ENCODE peak calls at places on chromosomes 1 and 21, in four cellular contexts. One of them, this sample, is unnamed.

GRCh38 chr1:100184536-100184935 is 6.5 kb upstream of the LRRC39 start:
- DNase-seq in fibroblast of mammary gland: no peak
- DNase-seq in uterus: no peak
- DNase-seq in IMR-90: no peak
- DNase-seq in this sample: no peak

GRCh38 chr1:108955881-108956280 is 7.4 kb downstream of the CLCC1 start:
- DNase-seq in fibroblast of mammary gland: no peak
- DNase-seq in uterus: no peak
- DNase-seq in IMR-90: no peak
- DNase-seq in this sample: no peak

GRCh38 chr1:11893907-11894251 is 32.3 kb downstream of the KIAA2013 start:
- DNase-seq in fibroblast of mammary gland: peak
- DNase-seq in uterus: no peak
- DNase-seq in IMR-90: peak
- DNase-seq in this sample: peak

GRCh38 chr1:181151378-181152326 is 63.2 kb downstream of the IER5 start:
- DNase-seq in fibroblast of mammary gland: peak
- DNase-seq in uterus: no peak
- DNase-seq in IMR-90: peak
- DNase-seq in this sample: peak

GRCh38 chr1:60622486-60622885 is 459.9 kb upstream of the NFIA start:
- DNase-seq in fibroblast of mammary gland: peak
- DNase-seq in uterus: no peak
- DNase-seq in IMR-90: no peak
- DNase-seq in this sample: peak

GRCh38 chr1:243917177-243917862 is 67.3 kb upstream of the AKT3 start:
- DNase-seq in fibroblast of mammary gland: peak
- DNase-seq in uterus: peak
- DNase-seq in IMR-90: peak
- DNase-seq in this sample: peak

GRCh38 chr1:208047476-208047934 is 136.6 kb upstream of the CD34 start:
- DNase-seq in fibroblast of mammary gland: peak
- DNase-seq in uterus: peak
- DNase-seq in IMR-90: peak
- DNase-seq in this sample: peak

GRCh38 chr1:100347009-100347966 is 5.0 kb upstream of the CDC14A start:
- DNase-seq in fibroblast of mammary gland: peak
- DNase-seq in uterus: no peak
- DNase-seq in IMR-90: peak
- DNase-seq in this sample: peak

GRCh38 chr1:110130989-110131388 is 18.7 kb downstream of the UBL4B start:
- DNase-seq in fibroblast of mammary gland: no peak
- DNase-seq in uterus: no peak
- DNase-seq in IMR-90: no peak
- DNase-seq in this sample: no peak

GRCh38 chr21:26941436-26941835 is 25.5 kb downstream of the ADAMTS5 start:
- DNase-seq in fibroblast of mammary gland: peak
- DNase-seq in uterus: no peak
- DNase-seq in IMR-90: peak
- DNase-seq in this sample: no peak

GRCh38 chr1:155598842-155599331 is 11.1 kb upstream of the MSTO1 start:
- DNase-seq in fibroblast of mammary gland: peak
- DNase-seq in uterus: no peak
- DNase-seq in IMR-90: peak
- DNase-seq in this sample: peak

GRCh38 chr1:162021124-162021523 is 2.5 kb downstream of the OLFML2B start:
- DNase-seq in fibroblast of mammary gland: no peak
- DNase-seq in uterus: no peak
- DNase-seq in IMR-90: no peak
- DNase-seq in this sample: no peak

GRCh38 chr1:61352845-61353435 is 270.6 kb downstream of the NFIA start:
- DNase-seq in fibroblast of mammary gland: no peak
- DNase-seq in uterus: no peak
- DNase-seq in IMR-90: no peak
- DNase-seq in this sample: no peak

GRCh38 chr1:96358057-96358456 is 363.5 kb upstream of the PTBP2 start:
- DNase-seq in fibroblast of mammary gland: no peak
- DNase-seq in uterus: no peak
- DNase-seq in IMR-90: no peak
- DNase-seq in this sample: no peak

GRCh38 chr1:239657291-239657690 is 270.9 kb downstream of the CHRM3 start:
- DNase-seq in fibroblast of mammary gland: no peak
- DNase-seq in uterus: no peak
- DNase-seq in IMR-90: no peak
- DNase-seq in this sample: no peak

GRCh38 chr1:219554109-219554508 is 58.8 kb downstream of the ZC3H11B start:
- DNase-seq in fibroblast of mammary gland: peak
- DNase-seq in uterus: no peak
- DNase-seq in IMR-90: no peak
- DNase-seq in this sample: no peak

GRCh38 chr1:16026723-16027484 is 5.1 kb downstream of the CLCNKA start:
- DNase-seq in fibroblast of mammary gland: no peak
- DNase-seq in uterus: peak
- DNase-seq in IMR-90: no peak
- DNase-seq in this sample: no peak

GRCh38 chr1:155801149-155801548 is 55.9 kb downstream of the GON4L start:
- DNase-seq in fibroblast of mammary gland: peak
- DNase-seq in uterus: no peak
- DNase-seq in IMR-90: peak
- DNase-seq in this sample: peak

GRCh38 chr1:242189591-242189990 is 190.7 kb upstream of the MAP1LC3C start:
- DNase-seq in fibroblast of mammary gland: no peak
- DNase-seq in uterus: no peak
- DNase-seq in IMR-90: no peak
- DNase-seq in this sample: no peak

GRCh38 chr1:171196351-171196750 is 11.3 kb downstream of the FMO2 start:
- DNase-seq in fibroblast of mammary gland: peak
- DNase-seq in uterus: no peak
- DNase-seq in IMR-90: no peak
- DNase-seq in this sample: no peak

GRCh38 chr1:9630331-9631081 is 21.0 kb upstream of the PIK3CD start:
- DNase-seq in fibroblast of mammary gland: no peak
- DNase-seq in uterus: no peak
- DNase-seq in IMR-90: no peak
- DNase-seq in this sample: no peak

GRCh38 chr21:42233067-42233981 is 14.4 kb downstream of the ABCG1 start:
- DNase-seq in fibroblast of mammary gland: peak
- DNase-seq in uterus: peak
- DNase-seq in IMR-90: peak
- DNase-seq in this sample: peak

GRCh38 chr1:172781513-172782140 is 122.7 kb downstream of the FASLG start:
- DNase-seq in fibroblast of mammary gland: peak
- DNase-seq in uterus: no peak
- DNase-seq in IMR-90: no peak
- DNase-seq in this sample: peak

GRCh38 chr1:101148987-101149386 is 87.8 kb upstream of the S1PR1 start:
- DNase-seq in fibroblast of mammary gland: peak
- DNase-seq in uterus: no peak
- DNase-seq in IMR-90: peak
- DNase-seq in this sample: peak

GRCh38 chr1:14946011-14946359 is 207.6 kb upstream of the TMEM51 start:
- DNase-seq in fibroblast of mammary gland: no peak
- DNase-seq in uterus: no peak
- DNase-seq in IMR-90: no peak
- DNase-seq in this sample: no peak
- TF ChIP-seq CTCF in fibroblast of mammary gland: no peak
- TF ChIP-seq CTCF in uterus: no peak
- TF ChIP-seq CTCF in IMR-90: no peak
- TF ChIP-seq CTCF in this sample: no peak

DNA sequence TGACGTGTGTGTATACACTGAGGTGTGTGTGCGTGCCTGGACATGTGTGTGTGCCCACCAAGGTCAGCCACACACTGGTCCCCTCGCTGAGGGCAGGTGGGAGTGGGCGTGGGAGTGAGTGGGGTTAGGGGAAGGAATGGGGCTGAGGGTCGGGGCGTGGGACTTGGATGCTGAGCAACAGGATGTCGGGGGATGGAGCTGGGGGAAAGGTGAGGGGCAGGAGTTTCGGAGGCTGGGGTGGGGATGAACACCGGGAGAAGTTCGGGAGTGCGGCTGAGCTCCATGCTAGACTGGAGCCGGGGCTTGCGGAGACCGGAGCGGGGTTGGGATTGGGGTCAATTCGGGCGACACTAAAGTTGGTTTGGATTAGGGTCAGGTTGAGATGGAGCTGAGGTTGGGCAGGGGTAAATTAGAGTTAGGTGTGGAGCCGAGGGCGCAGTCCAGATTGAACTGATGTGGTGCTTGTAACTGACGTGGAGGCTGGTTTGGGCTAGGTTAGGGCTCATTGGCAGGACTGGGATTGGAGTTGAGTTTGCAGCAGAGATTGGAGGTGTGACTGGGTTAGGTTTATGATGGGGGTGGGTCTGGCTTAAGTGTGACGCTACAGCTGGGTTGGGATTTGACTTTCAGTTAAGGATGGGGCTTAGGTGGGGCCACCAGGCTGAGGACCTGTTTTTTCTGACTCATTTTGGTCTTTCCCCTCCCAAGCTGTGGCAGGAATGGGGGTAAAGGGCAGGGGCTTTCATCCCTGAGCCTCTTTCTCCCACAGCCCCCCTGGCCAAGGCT is 3.3 kb upstream of the GUCA2A start:
- DNase-seq in fibroblast of mammary gland: no peak
- DNase-seq in uterus: no peak
- DNase-seq in IMR-90: no peak
- DNase-seq in this sample: no peak
- H3K4me3 ChIP-seq in fibroblast of mammary gland: no peak
- H3K4me3 ChIP-seq in uterus: no peak
- H3K4me3 ChIP-seq in IMR-90: no peak
- H3K4me3 ChIP-seq in this sample: no peak

DNA sequence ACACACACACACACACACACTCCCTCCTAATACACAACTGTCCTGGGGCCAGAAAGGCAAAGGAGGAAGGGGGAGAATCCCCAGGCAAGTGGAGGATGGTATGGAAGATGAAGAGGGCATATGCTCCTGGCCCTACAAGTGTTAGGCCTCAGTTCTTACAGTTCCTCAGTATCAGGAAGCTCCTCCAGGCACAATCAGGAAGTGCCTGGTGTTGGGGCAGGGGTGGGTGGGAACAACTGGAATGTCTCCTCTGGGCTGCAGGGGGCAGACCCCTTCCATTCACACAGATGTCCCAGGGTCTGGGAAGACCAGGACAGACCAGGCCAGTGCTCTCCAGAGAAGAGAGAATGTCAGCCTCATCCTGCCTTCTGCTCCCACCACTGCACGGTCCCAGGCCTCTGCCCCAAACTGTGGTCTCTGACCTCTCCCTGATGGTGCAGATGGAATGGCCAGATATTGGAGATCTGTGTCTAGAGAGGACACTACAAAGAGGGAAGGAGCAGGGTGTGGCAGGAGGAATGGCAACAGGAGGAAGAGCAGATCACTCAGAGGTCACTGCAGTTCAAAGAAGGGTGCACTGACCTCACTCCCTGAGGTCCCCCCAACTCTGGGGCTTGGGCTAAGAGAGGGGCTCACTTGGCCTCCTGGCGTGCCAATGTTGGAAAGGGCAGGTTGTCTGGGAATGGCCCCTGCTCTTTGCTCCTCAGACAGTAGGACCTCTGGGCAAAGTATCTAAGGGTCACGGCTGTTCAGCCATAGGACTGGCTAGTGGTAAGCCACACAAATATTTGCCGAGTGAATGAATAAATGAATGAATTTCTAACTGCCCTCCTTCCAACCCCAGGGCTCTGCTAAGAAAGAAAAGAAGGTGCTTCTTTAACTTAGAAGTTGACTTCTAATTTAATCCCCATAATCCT is 2.5 kb upstream of the DENND2D start:
- DNase-seq in fibroblast of mammary gland: no peak
- DNase-seq in uterus: no peak
- DNase-seq in IMR-90: no peak
- DNase-seq in this sample: no peak
- TF ChIP-seq CTCF in fibroblast of mammary gland: no peak
- TF ChIP-seq CTCF in uterus: no peak
- TF ChIP-seq CTCF in IMR-90: no peak
- TF ChIP-seq CTCF in this sample: no peak

DNA sequence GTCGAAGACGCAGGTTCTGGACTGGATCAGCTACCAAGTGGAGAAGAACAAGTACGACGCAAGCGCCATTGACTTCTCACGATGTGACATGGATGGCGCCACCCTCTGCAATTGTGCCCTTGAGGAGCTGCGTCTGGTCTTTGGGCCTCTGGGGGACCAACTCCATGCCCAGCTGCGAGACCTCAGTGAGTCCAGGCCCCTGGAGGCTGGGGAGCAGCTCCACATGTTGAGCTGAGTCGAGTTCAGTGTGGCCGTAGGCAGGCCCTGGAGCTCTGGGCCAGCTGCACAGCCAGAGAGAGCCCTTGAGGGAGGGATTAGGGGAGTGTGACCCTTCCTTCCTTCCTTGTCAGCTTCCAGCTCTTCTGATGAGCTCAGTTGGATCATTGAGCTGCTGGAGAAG is 1.6 kb downstream of the ELF3 start:
- DNase-seq in fibroblast of mammary gland: no peak
- DNase-seq in uterus: no peak
- DNase-seq in IMR-90: no peak
- DNase-seq in this sample: no peak
- H3K4me3 ChIP-seq in fibroblast of mammary gland: no peak
- H3K4me3 ChIP-seq in uterus: no peak
- H3K4me3 ChIP-seq in IMR-90: no peak
- H3K4me3 ChIP-seq in this sample: no peak

GRCh38 chr1:203772836-203773235 is 7.9 kb downstream of the LAX1 start:
- DNase-seq in fibroblast of mammary gland: no peak
- DNase-seq in uterus: no peak
- DNase-seq in IMR-90: no peak
- DNase-seq in this sample: no peak

GRCh38 chr1:203771901-203772301 is 6.9 kb downstream of the LAX1 start:
- DNase-seq in fibroblast of mammary gland: no peak
- DNase-seq in uterus: peak
- DNase-seq in IMR-90: no peak
- DNase-seq in this sample: peak

GRCh38 chr1:203777596-203777995 is 12.6 kb downstream of the LAX1 start:
- DNase-seq in fibroblast of mammary gland: no peak
- DNase-seq in uterus: no peak
- DNase-seq in IMR-90: no peak
- DNase-seq in this sample: peak

GRCh38 chr1:203778789-203779188 is 13.8 kb downstream of the LAX1 start:
- DNase-seq in fibroblast of mammary gland: no peak
- DNase-seq in uterus: no peak
- DNase-seq in IMR-90: no peak
- DNase-seq in this sample: no peak

GRCh38 chr1:203776636-203777035 is 11.7 kb downstream of the LAX1 start:
- DNase-seq in fibroblast of mammary gland: no peak
- DNase-seq in uterus: no peak
- DNase-seq in IMR-90: no peak
- DNase-seq in this sample: no peak
- TF ChIP-seq CTCF in fibroblast of mammary gland: peak
- TF ChIP-seq CTCF in uterus: no peak
- TF ChIP-seq CTCF in IMR-90: no peak
- TF ChIP-seq CTCF in this sample: peak